ENCODE peak calls at places on chromosomes 13 and 19, in seven cellular contexts. E is prostate gland; N is PC-3; V is effector memory CD4-positive, alpha-beta T cell; W is left ventricle myocardium inferior; T is transverse colon; I is upper lobe of right lung. B is an unnamed sample. For H3K4me1 and H3K27me3, the result is how much of the 10 kb centered on the place peaks cover.

GRCh38 chr19:38656171-38656981 is 8.9 kb downstream of the ACTN4 start:
- DNase-seq in E (no peak), N (peak), V (peak), W (no peak), T (no peak), I (no peak), B (no peak)

GRCh38 chr13:33345842-33346241 is 60.3 kb upstream of the STARD13 start:
- DNase-seq in E (no peak), N (no peak), V (no peak), W (no peak), T (no peak), I (no peak), B (no peak)

GRCh38 chr19:40523322-40524047 is 53.2 kb upstream of the SHKBP1 start:
- DNase-seq in E (no peak), N (peak), V (no peak), W (peak), T (peak), I (peak), B (no peak)

GRCh38 chr13:43077446-43077845 is 54.1 kb downstream of the DNAJC15 start:
- DNase-seq in E (no peak), N (no peak), V (no peak), W (no peak), T (no peak), I (no peak), B (no peak)

GRCh38 chr13:59012731-59013130 is 1151.0 kb downstream of the DIAPH3 start:
- DNase-seq in E (no peak), N (no peak), V (no peak), W (no peak), T (no peak), I (no peak), B (no peak)

GRCh38 chr13:101792189-101792588 is 339.7 kb downstream of the ITGBL1 start:
- DNase-seq in E (no peak), N (no peak), V (no peak), W (no peak), T (no peak), I (no peak), B (no peak)

GRCh38 chr13:87872813-87873212 is 201.6 kb downstream of the SLITRK5 start:
- DNase-seq in E (no peak), N (peak), V (no peak), W (no peak), T (no peak), I (no peak), B (no peak)

GRCh38 chr13:43487459-43487858 is 299.3 kb downstream of the ENOX1 start:
- DNase-seq in E (no peak), N (no peak), V (no peak), W (no peak), T (no peak), I (no peak), B (no peak)

GRCh38 chr13:67736646-67737420 is 506.7 kb upstream of the PCDH9 start:
- DNase-seq in E (no peak), N (peak), V (no peak), W (no peak), T (no peak), I (no peak), B (no peak)

GRCh38 chr19:42075616-42076374 is at the start of gene ZNF574:
- DNase-seq in E (peak), N (peak), V (peak), W (peak), T (peak), I (peak), B (peak)

GRCh38 chr13:44436589-44437337 is 63.1 kb downstream of the SERP2 start:
- DNase-seq in E (peak), N (peak), V (no peak), W (peak), T (peak), I (peak), B (peak)

GRCh38 chr13:25860862-25861261 is 191.0 kb downstream of the SHISA2 start:
- DNase-seq in E (no peak), N (peak), V (no peak), W (no peak), T (no peak), I (no peak), B (no peak)

GRCh38 chr19:47661571-47661970 is 51.7 kb upstream of the EHD2 start:
- DNase-seq in E (no peak), N (no peak), V (no peak), W (no peak), T (no peak), I (no peak), B (no peak)
- H3K4me1 ChIP-seq in E (under half), N (under half), V (under half), W (half or more), T (half or more), I (under half), B (half or more)

GRCh38 chr13:113749956-113750355 is 9.1 kb upstream of the TMEM255B start:
- DNase-seq in E (no peak), N (no peak), V (no peak), W (no peak), T (no peak), I (no peak), B (no peak)
- H3K27me3 ChIP-seq in E (under half), N (under half), V (under half), W (under half), T (under half), I (under half), B (under half)

DNA sequence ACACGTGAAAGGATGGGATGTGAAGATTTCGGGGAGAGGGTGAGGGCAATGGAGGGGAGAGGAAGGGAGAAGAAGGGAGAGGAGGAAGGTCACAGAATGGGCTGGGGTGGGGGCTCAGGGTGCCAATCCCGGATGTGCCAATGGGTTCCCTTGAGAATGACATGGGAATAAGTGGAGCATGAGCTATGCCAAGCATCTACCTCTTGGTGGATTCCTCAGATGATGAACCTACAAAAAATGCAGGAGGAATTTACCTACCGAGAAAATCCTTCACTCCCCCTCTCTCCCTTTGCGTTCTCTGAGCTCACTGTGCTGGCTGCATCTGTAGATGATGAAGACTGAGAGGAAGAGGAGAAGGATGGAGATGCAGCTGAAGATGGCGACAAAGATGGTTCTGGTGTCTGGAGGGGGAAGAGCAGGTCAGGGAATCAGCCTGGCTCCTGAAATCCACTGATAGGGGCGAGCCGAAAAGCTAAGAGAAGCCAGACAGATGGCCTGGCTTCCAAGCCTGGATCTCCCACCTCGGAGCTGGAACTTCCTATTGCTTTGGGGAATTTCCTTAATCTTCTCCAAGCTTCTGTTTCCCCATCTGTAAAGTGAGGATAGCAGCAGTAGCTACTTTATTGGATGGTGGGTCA is 21.6 kb downstream of the VSTM1 start:
- DNase-seq in E (no peak), N (peak), V (no peak), W (no peak), T (no peak), I (no peak), B (no peak)
- H3K4me3 ChIP-seq in E (no peak), N (no peak), V (no peak), W (no peak), T (no peak), I (no peak), B (no peak)

DNA sequence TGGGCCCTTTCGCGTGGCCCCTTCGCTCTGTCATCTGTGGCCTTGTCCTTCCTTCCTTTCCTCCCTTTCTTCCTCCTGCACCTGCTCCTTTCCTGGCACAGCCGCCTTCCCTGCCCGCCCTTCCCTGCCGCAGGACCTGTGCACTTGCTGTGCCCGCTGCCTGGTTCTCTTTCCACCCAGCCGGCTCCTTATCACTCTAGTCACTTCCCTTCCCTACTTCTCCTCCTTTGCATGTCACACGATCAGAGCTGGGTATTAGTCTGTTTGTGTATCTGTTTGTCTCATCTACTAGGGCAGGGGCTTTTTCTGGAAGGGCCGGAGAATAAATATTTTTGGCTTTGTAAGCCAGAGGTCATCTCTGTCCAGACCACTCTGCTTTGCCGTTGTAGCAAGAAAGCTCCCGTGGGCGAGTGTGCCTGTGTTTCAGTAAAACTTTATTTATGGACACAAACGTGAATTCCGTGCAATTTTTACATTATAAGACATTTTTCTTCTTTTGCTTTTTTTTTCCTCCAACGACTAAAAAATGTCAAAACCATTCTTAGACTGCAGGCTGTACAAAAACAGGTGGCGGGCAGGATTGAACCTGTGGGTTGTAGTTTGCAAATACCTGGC is 6.0 kb downstream of the KDM4B start:
- DNase-seq in E (no peak), N (no peak), V (no peak), W (no peak), T (no peak), I (no peak), B (no peak)
- H3K4me1 ChIP-seq in E (under half), N (under half), V (under half), W (half or more), T (half or more), I (half or more), B (half or more)

GRCh38 chr19:50705422-50706019 is 14.1 kb downstream of the SHANK1 start:
- DNase-seq in E (no peak), N (peak), V (no peak), W (no peak), T (no peak), I (no peak), B (no peak)
- H3K27me3 ChIP-seq in E (under half), N (under half), V (under half), W (half or more), T (under half), I (under half), B (under half)

GRCh38 chr19:19591133-19591825 is 27.2 kb downstream of the PBX4 start:
- DNase-seq in E (peak), N (peak), V (peak), W (no peak), T (peak), I (no peak), B (no peak)
- H3K4me3 ChIP-seq in E (no peak), N (no peak), V (no peak), W (no peak), T (no peak), I (no peak), B (no peak)

GRCh38 chr19:6099037-6099436 is 11.3 kb downstream of the RFX2 start:
- DNase-seq in E (no peak), N (no peak), V (no peak), W (no peak), T (no peak), I (no peak), B (no peak)

GRCh38 chr19:6101991-6102390 is 8.3 kb downstream of the RFX2 start:
- DNase-seq in E (no peak), N (no peak), V (no peak), W (no peak), T (no peak), I (no peak), B (no peak)

GRCh38 chr19:6101291-6101690 is 9.0 kb downstream of the RFX2 start:
- DNase-seq in E (no peak), N (no peak), V (no peak), W (no peak), T (no peak), I (no peak), B (no peak)

GRCh38 chr19:6099633-6100032 is 10.7 kb downstream of the RFX2 start:
- DNase-seq in E (no peak), N (no peak), V (no peak), W (no peak), T (no peak), I (no peak), B (no peak)

GRCh38 chr19:6100284-6100915 is 9.9 kb downstream of the RFX2 start:
- DNase-seq in E (no peak), N (no peak), V (no peak), W (no peak), T (no peak), I (peak), B (no peak)
- H3K4me1 ChIP-seq in E (under half), N (under half), V (under half), W (half or more), T (half or more), I (half or more), B (half or more)

GRCh38 chr13:49220035-49220855 is at the start of gene MLNR:
- DNase-seq in E (no peak), N (no peak), V (no peak), W (no peak), T (no peak), I (peak), B (no peak)

GRCh38 chr13:49217962-49218492 is 2.1 kb upstream of the MLNR start:
- DNase-seq in E (no peak), N (no peak), V (no peak), W (no peak), T (no peak), I (no peak), B (no peak)

GRCh38 chr13:49218493-49219051 is 1.6 kb upstream of the MLNR start:
- DNase-seq in E (no peak), N (no peak), V (no peak), W (no peak), T (no peak), I (no peak), B (no peak)

GRCh38 chr13:49219647-49220034 is 497 bp upstream of the MLNR start:
- DNase-seq in E (no peak), N (no peak), V (no peak), W (no peak), T (peak), I (no peak), B (no peak)

GRCh38 chr13:49220856-49221614 is 897 bp downstream of the MLNR start:
- DNase-seq in E (no peak), N (no peak), V (no peak), W (no peak), T (no peak), I (peak), B (no peak)
- H3K27me3 ChIP-seq in E (under half), N (under half), V (under half), W (half or more), T (half or more), I (under half), B (under half)

B was measured in esophagus squamous epithelium.